ENCODE peak calls at places on chromosomes 16 and 17, in six cellular contexts. One of them, this sample, is unnamed.

GRCh38 chr17:71969500-71969899 is 151.3 kb upstream of the SOX9 start:
- DNase-seq in A549: no peak
- DNase-seq in glutamatergic neuron: no peak
- DNase-seq in progenitor cell of endocrine pancreas: no peak
- DNase-seq in fibroblast of pulmonary artery: no peak
- DNase-seq in cardiac muscle cell: no peak
- DNase-seq in this sample: no peak

GRCh38 chr17:57986841-57987581 is 1.0 kb downstream of the VEZF1 start:
- DNase-seq in progenitor cell of endocrine pancreas: peak; percentile 18
- DNase-seq in glutamatergic neuron: peak; percentile 31
- DNase-seq in fibroblast of pulmonary artery: peak; percentile 83
- DNase-seq in A549: peak; percentile 70
- DNase-seq in cardiac muscle cell: peak; percentile 58
- DNase-seq in this sample: peak; percentile 47

GRCh38 chr16:1054660-1055556 is 17.6 kb upstream of the SSTR5 start:
- DNase-seq in glutamatergic neuron: peak; percentile 89
- DNase-seq in A549: peak; percentile 57
- DNase-seq in cardiac muscle cell: peak; percentile 86
- DNase-seq in fibroblast of pulmonary artery: peak; percentile 60
- DNase-seq in progenitor cell of endocrine pancreas: peak; percentile 69
- DNase-seq in this sample: peak; percentile 85

GRCh38 chr16:55115506-55115905 is 184.8 kb downstream of the IRX5 start:
- DNase-seq in fibroblast of pulmonary artery: no peak
- DNase-seq in progenitor cell of endocrine pancreas: no peak
- DNase-seq in A549: no peak
- DNase-seq in cardiac muscle cell: no peak
- DNase-seq in glutamatergic neuron: no peak
- DNase-seq in this sample: no peak

GRCh38 chr17:29155966-29156338 is 24.2 kb downstream of the MYO18A start:
- DNase-seq in A549: no peak
- DNase-seq in cardiac muscle cell: peak; percentile 51
- DNase-seq in glutamatergic neuron: no peak
- DNase-seq in fibroblast of pulmonary artery: peak; percentile 73
- DNase-seq in progenitor cell of endocrine pancreas: no peak
- DNase-seq in this sample: peak; percentile 47

GRCh38 chr17:75739801-75740200 is 18.5 kb downstream of the ITGB4 start:
- DNase-seq in cardiac muscle cell: no peak
- DNase-seq in fibroblast of pulmonary artery: no peak
- DNase-seq in A549: no peak
- DNase-seq in glutamatergic neuron: no peak
- DNase-seq in progenitor cell of endocrine pancreas: no peak
- DNase-seq in this sample: no peak

GRCh38 chr17:43597624-43598358 is 51.7 kb upstream of the ETV4 start:
- DNase-seq in glutamatergic neuron: no peak
- DNase-seq in fibroblast of pulmonary artery: no peak
- DNase-seq in progenitor cell of endocrine pancreas: no peak
- DNase-seq in cardiac muscle cell: no peak
- DNase-seq in A549: no peak
- DNase-seq in this sample: no peak

GRCh38 chr16:48384305-48384981 is 770 bp downstream of the SIAH1 start:
- DNase-seq in progenitor cell of endocrine pancreas: peak; percentile 64
- DNase-seq in glutamatergic neuron: peak; percentile 79
- DNase-seq in cardiac muscle cell: peak; percentile 85
- DNase-seq in fibroblast of pulmonary artery: peak; percentile 66
- DNase-seq in A549: peak; percentile 64
- DNase-seq in this sample: peak; percentile 74

GRCh38 chr17:9872852-9873251 is 32.2 kb downstream of the RCVRN start:
- DNase-seq in A549: no peak
- DNase-seq in glutamatergic neuron: no peak
- DNase-seq in fibroblast of pulmonary artery: no peak
- DNase-seq in cardiac muscle cell: no peak
- DNase-seq in progenitor cell of endocrine pancreas: no peak
- DNase-seq in this sample: no peak

GRCh38 chr17:76419576-76420245 is 33.2 kb downstream of the UBE2O start:
- DNase-seq in fibroblast of pulmonary artery: no peak
- DNase-seq in cardiac muscle cell: no peak
- DNase-seq in glutamatergic neuron: no peak
- DNase-seq in progenitor cell of endocrine pancreas: no peak
- DNase-seq in A549: no peak
- DNase-seq in this sample: no peak

GRCh38 chr17:82022310-82022980 is at the start of gene CENPX:
- DNase-seq in fibroblast of pulmonary artery: no peak
- DNase-seq in A549: no peak
- DNase-seq in progenitor cell of endocrine pancreas: peak; percentile 47
- DNase-seq in glutamatergic neuron: no peak
- DNase-seq in cardiac muscle cell: no peak
- DNase-seq in this sample: no peak

GRCh38 chr16:82631701-82632685 is 5.2 kb downstream of the CDH13 start:
- DNase-seq in progenitor cell of endocrine pancreas: no peak
- DNase-seq in glutamatergic neuron: no peak
- DNase-seq in A549: peak; percentile 19
- DNase-seq in fibroblast of pulmonary artery: no peak
- DNase-seq in cardiac muscle cell: no peak
- DNase-seq in this sample: no peak

GRCh38 chr17:6910987-6911603 is 79.6 kb upstream of the TEKT1 start:
- DNase-seq in cardiac muscle cell: peak; percentile 67
- DNase-seq in glutamatergic neuron: no peak
- DNase-seq in A549: peak; percentile 60
- DNase-seq in progenitor cell of endocrine pancreas: no peak
- DNase-seq in fibroblast of pulmonary artery: peak; percentile 68
- DNase-seq in this sample: no peak

GRCh38 chr16:50667497-50668367 is 13.4 kb downstream of the SNX20 start:
- DNase-seq in fibroblast of pulmonary artery: no peak
- DNase-seq in progenitor cell of endocrine pancreas: no peak
- DNase-seq in cardiac muscle cell: peak; percentile 26
- DNase-seq in A549: no peak
- DNase-seq in glutamatergic neuron: no peak
- DNase-seq in this sample: no peak

GRCh38 chr16:50326835-50327465 is 41.8 kb downstream of the BRD7 start:
- DNase-seq in cardiac muscle cell: peak; percentile 48
- DNase-seq in glutamatergic neuron: peak; percentile 32
- DNase-seq in fibroblast of pulmonary artery: peak; percentile 30
- DNase-seq in A549: peak; percentile 58
- DNase-seq in progenitor cell of endocrine pancreas: no peak
- DNase-seq in this sample: no peak

GRCh38 chr16:27097671-27098275 is 31.0 kb downstream of the C16orf82 start:
- DNase-seq in cardiac muscle cell: no peak
- DNase-seq in progenitor cell of endocrine pancreas: no peak
- DNase-seq in A549: no peak
- DNase-seq in fibroblast of pulmonary artery: peak; percentile 85
- DNase-seq in glutamatergic neuron: no peak
- DNase-seq in this sample: no peak

GRCh38 chr16:15457958-15458357 is 23.6 kb downstream of the BMERB1 start:
- DNase-seq in cardiac muscle cell: no peak
- DNase-seq in fibroblast of pulmonary artery: no peak
- DNase-seq in progenitor cell of endocrine pancreas: no peak
- DNase-seq in glutamatergic neuron: no peak
- DNase-seq in A549: no peak
- DNase-seq in this sample: no peak

GRCh38 chr16:30741461-30741914 is 6.7 kb upstream of the PHKG2 start:
- DNase-seq in fibroblast of pulmonary artery: peak; percentile 88
- DNase-seq in glutamatergic neuron: no peak
- DNase-seq in A549: peak; percentile 88
- DNase-seq in cardiac muscle cell: peak; percentile 64
- DNase-seq in progenitor cell of endocrine pancreas: no peak
- DNase-seq in this sample: no peak

GRCh38 chr17:7626307-7626706 is 1.3 kb downstream of the SAT2 start:
- DNase-seq in A549: no peak
- DNase-seq in glutamatergic neuron: no peak
- DNase-seq in cardiac muscle cell: no peak
- DNase-seq in fibroblast of pulmonary artery: no peak
- DNase-seq in progenitor cell of endocrine pancreas: no peak
- DNase-seq in this sample: no peak

GRCh38 chr17:47678196-47678595 is 15.8 kb upstream of the TBKBP1 start:
- DNase-seq in cardiac muscle cell: no peak
- DNase-seq in A549: no peak
- DNase-seq in glutamatergic neuron: no peak
- DNase-seq in progenitor cell of endocrine pancreas: no peak
- DNase-seq in fibroblast of pulmonary artery: no peak
- DNase-seq in this sample: no peak

GRCh38 chr17:76998839-76999238 is 130.6 kb downstream of the MGAT5B start:
- DNase-seq in fibroblast of pulmonary artery: no peak
- DNase-seq in A549: no peak
- DNase-seq in progenitor cell of endocrine pancreas: no peak
- DNase-seq in glutamatergic neuron: no peak
- DNase-seq in cardiac muscle cell: no peak
- DNase-seq in this sample: no peak

GRCh38 chr16:89574681-89575246 is 794 bp upstream of the CPNE7 start:
- DNase-seq in progenitor cell of endocrine pancreas: peak; percentile 52
- DNase-seq in fibroblast of pulmonary artery: peak; percentile 73
- DNase-seq in A549: peak; percentile 84
- DNase-seq in glutamatergic neuron: peak; percentile 88
- DNase-seq in cardiac muscle cell: peak; percentile 79
- DNase-seq in this sample: peak; percentile 93

GRCh38 chr16:19210175-19210924 is 42.3 kb downstream of the SYT17 start:
- DNase-seq in glutamatergic neuron: no peak
- DNase-seq in cardiac muscle cell: no peak
- DNase-seq in fibroblast of pulmonary artery: no peak
- DNase-seq in A549: peak; percentile 17
- DNase-seq in progenitor cell of endocrine pancreas: no peak
- DNase-seq in this sample: no peak

GRCh38 chr17:21397341-21398050 is 21.3 kb downstream of the KCNJ12 start:
- DNase-seq in fibroblast of pulmonary artery: peak; percentile 35
- DNase-seq in progenitor cell of endocrine pancreas: no peak
- DNase-seq in A549: no peak
- DNase-seq in cardiac muscle cell: peak; percentile 61
- DNase-seq in glutamatergic neuron: peak; percentile 68
- DNase-seq in this sample: no peak

GRCh38 chr17:6710317-6710716 is 2.9 kb downstream of the SLC13A5 start:
- DNase-seq in A549: peak; percentile 34
- DNase-seq in cardiac muscle cell: no peak
- DNase-seq in progenitor cell of endocrine pancreas: no peak
- DNase-seq in glutamatergic neuron: no peak
- DNase-seq in fibroblast of pulmonary artery: no peak
- DNase-seq in this sample: no peak

GRCh38 chr16:66097746-66098145 is 268.7 kb upstream of the CDH5 start:
- DNase-seq in progenitor cell of endocrine pancreas: no peak
- DNase-seq in cardiac muscle cell: no peak
- DNase-seq in glutamatergic neuron: no peak
- DNase-seq in fibroblast of pulmonary artery: no peak
- DNase-seq in A549: no peak
- DNase-seq in this sample: no peak

GRCh38 chr16:66093217-66093616 is 273.3 kb upstream of the CDH5 start:
- DNase-seq in fibroblast of pulmonary artery: no peak
- DNase-seq in cardiac muscle cell: no peak
- DNase-seq in progenitor cell of endocrine pancreas: no peak
- DNase-seq in glutamatergic neuron: no peak
- DNase-seq in A549: no peak
- DNase-seq in this sample: no peak

GRCh38 chr16:66099261-66099660 is 267.2 kb upstream of the CDH5 start:
- DNase-seq in progenitor cell of endocrine pancreas: no peak
- DNase-seq in fibroblast of pulmonary artery: no peak
- DNase-seq in glutamatergic neuron: peak; percentile 49
- DNase-seq in cardiac muscle cell: no peak
- DNase-seq in A549: no peak
- DNase-seq in this sample: no peak

GRCh38 chr16:66091462-66091861 is 275.0 kb upstream of the CDH5 start:
- DNase-seq in A549: no peak
- DNase-seq in progenitor cell of endocrine pancreas: no peak
- DNase-seq in cardiac muscle cell: no peak
- DNase-seq in fibroblast of pulmonary artery: peak; percentile 20
- DNase-seq in glutamatergic neuron: no peak
- DNase-seq in this sample: no peak

DNA sequence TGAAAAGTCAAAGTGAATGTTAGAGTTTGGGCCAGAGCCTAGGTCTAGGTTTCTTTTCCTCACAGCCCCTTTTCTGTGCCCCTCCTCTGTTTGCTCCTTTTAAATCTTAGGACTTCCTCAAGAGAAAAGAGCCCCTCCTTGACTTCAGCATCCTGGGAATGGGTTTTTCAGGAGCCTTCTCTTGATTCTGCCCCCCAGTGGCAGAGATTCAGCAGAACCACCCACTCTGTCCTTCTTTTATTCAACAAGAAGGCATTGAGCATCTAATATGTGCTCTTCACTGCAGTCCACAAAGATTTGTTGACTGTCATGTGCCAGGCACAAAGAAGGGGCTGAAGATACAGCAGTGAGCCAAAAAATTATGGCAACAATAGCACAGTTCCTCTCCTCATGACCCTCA is 270.8 kb upstream of the CDH5 start:
- DNase-seq in fibroblast of pulmonary artery: no peak
- DNase-seq in cardiac muscle cell: no peak
- DNase-seq in glutamatergic neuron: no peak
- DNase-seq in progenitor cell of endocrine pancreas: no peak
- DNase-seq in A549: no peak
- DNase-seq in this sample: no peak
- TF ChIP-seq CTCF in fibroblast of pulmonary artery: peak; percentile 26
- TF ChIP-seq CTCF in cardiac muscle cell: peak; percentile 18
- TF ChIP-seq CTCF in glutamatergic neuron: no peak
- TF ChIP-seq CTCF in progenitor cell of endocrine pancreas: no peak
- TF ChIP-seq CTCF in A549: no peak
- TF ChIP-seq CTCF in this sample: no peak

GRCh38 chr16:7513429-7513828 is 180.8 kb downstream of the RBFOX1 start:
- DNase-seq in cardiac muscle cell: no peak
- DNase-seq in fibroblast of pulmonary artery: no peak
- DNase-seq in glutamatergic neuron: peak; percentile 38
- DNase-seq in progenitor cell of endocrine pancreas: no peak
- DNase-seq in A549: peak; percentile 31
- DNase-seq in this sample: no peak
- TF ChIP-seq CTCF in cardiac muscle cell: no peak
- TF ChIP-seq CTCF in fibroblast of pulmonary artery: no peak
- TF ChIP-seq CTCF in glutamatergic neuron: peak; percentile 32
- TF ChIP-seq CTCF in progenitor cell of endocrine pancreas: peak; percentile 34
- TF ChIP-seq CTCF in A549: no peak
- TF ChIP-seq CTCF in this sample: peak; percentile 27

GRCh38 chr17:916315-916714 is 63.3 kb downstream of the NXN start:
- DNase-seq in A549: no peak
- DNase-seq in cardiac muscle cell: no peak
- DNase-seq in glutamatergic neuron: no peak
- DNase-seq in progenitor cell of endocrine pancreas: no peak
- DNase-seq in fibroblast of pulmonary artery: no peak
- DNase-seq in this sample: no peak
- TF ChIP-seq CTCF in A549: no peak
- TF ChIP-seq CTCF in cardiac muscle cell: no peak
- TF ChIP-seq CTCF in glutamatergic neuron: peak; percentile 40
- TF ChIP-seq CTCF in progenitor cell of endocrine pancreas: peak; percentile 31
- TF ChIP-seq CTCF in fibroblast of pulmonary artery: peak; percentile 4
- TF ChIP-seq CTCF in this sample: peak; percentile 37

DNA sequence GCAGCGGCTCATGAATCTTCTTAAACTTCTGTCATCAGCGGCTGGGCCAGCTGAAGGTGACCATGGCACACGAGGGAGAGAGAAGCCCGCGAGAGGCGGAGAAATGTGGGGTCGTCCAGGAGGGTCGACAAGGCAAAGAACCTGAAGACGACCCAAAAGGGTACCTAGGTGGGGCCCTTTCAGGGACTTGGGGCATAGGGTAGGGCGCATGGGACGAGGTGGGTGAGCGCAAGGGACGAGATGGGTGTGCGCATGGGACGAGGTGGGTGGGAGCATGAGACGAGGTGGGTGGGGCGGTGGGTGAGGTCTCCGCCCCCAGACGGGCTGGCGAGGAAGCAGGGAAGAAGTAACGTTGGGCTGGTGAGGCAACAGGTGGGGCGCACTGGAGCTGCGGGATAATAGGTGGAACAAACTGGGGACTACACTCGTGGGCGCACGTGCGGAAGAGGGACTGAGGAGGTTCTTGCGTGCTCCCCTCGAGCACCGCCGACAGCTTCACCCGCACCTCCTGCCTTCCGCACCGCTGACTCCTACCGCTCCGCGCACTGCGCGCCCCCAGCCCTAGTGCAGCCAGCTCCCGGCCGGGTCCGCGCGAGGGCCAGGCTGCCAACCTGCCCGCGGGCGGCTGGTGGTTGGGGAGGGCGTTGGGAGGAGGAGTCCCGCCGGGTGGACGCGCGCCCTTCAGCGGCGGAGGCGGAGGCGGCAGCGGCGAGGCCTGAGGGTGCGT is 23.2 kb upstream of the CRYM start:
- DNase-seq in progenitor cell of endocrine pancreas: peak; percentile 59
- DNase-seq in cardiac muscle cell: peak; percentile 60
- DNase-seq in glutamatergic neuron: peak; percentile 70
- DNase-seq in fibroblast of pulmonary artery: peak; percentile 67
- DNase-seq in A549: peak; percentile 93
- DNase-seq in this sample: peak; percentile 68
- TF ChIP-seq CTCF in progenitor cell of endocrine pancreas: peak; percentile 34
- TF ChIP-seq CTCF in cardiac muscle cell: peak; percentile 25
- TF ChIP-seq CTCF in glutamatergic neuron: no peak
- TF ChIP-seq CTCF in fibroblast of pulmonary artery: no peak
- TF ChIP-seq CTCF in A549: peak; percentile 33
- TF ChIP-seq CTCF in this sample: no peak

This sample was measured in endothelial cell.